ENCODE peak calls at places on chromosomes 5 and 9, in five cellular contexts. L is astrocyte of the spinal cord, N is T-cell, T is breast epithelium, Y is left cardiac atrium. K is an unnamed sample.

GRCh38 chr9:2955616-2956015 is 111.7 kb upstream of the PUM3 start:
- DNase-seq in L (no peak), N (no peak), T (no peak), Y (no peak), K (no peak)

GRCh38 chr9:121440265-121440664 is 59.4 kb downstream of the GGTA1 start:
- DNase-seq in L (no peak), N (no peak), T (no peak), Y (no peak), K (no peak)

GRCh38 chr5:62538017-62538942 is 40.3 kb upstream of the LRRC70 start:
- DNase-seq in L (peak), N (no peak), T (no peak), Y (no peak), K (peak)

GRCh38 chr5:149452665-149453617 is 73.8 kb upstream of the IL17B start:
- DNase-seq in L (peak), N (no peak), T (peak), Y (peak), K (no peak)

GRCh38 chr5:40871177-40871576 is 30.0 kb downstream of the CARD6 start:
- DNase-seq in L (peak), N (no peak), T (no peak), Y (no peak), K (no peak)

GRCh38 chr9:114086607-114087006 is 8.5 kb upstream of the AMBP start:
- DNase-seq in L (no peak), N (no peak), T (no peak), Y (no peak), K (no peak)

GRCh38 chr9:17532461-17532860 is 46.4 kb upstream of the SH3GL2 start:
- DNase-seq in L (no peak), N (no peak), T (no peak), Y (no peak), K (no peak)

GRCh38 chr9:136075881-136076678 is 19.0 kb downstream of the NACC2 start:
- DNase-seq in L (no peak), N (no peak), T (no peak), Y (peak), K (peak)

GRCh38 chr9:131590449-131590848 is 45.1 kb downstream of the PRRT1B start:
- DNase-seq in L (no peak), N (no peak), T (no peak), Y (no peak), K (peak)

GRCh38 chr5:2563046-2563445 is 188.4 kb downstream of the IRX2 start:
- DNase-seq in L (no peak), N (no peak), T (no peak), Y (no peak), K (no peak)

GRCh38 chr5:154118832-154119442 is 71.6 kb upstream of the GALNT10 start:
- DNase-seq in L (no peak), N (no peak), T (no peak), Y (no peak), K (no peak)

GRCh38 chr9:38008168-38009034 is 60.6 kb downstream of the SHB start:
- DNase-seq in L (peak), N (no peak), T (peak), Y (peak), K (peak)

GRCh38 chr5:94180761-94181160 is 437.6 kb downstream of the KIAA0825 start:
- DNase-seq in L (peak), N (no peak), T (no peak), Y (no peak), K (no peak)

GRCh38 chr9:130240410-130241197 is 25.0 kb upstream of the HMCN2 start:
- DNase-seq in L (peak), N (peak), T (peak), Y (no peak), K (peak)

GRCh38 chr5:100148239-100148638 is 386.9 kb upstream of the FAM174A start:
- DNase-seq in L (no peak), N (no peak), T (no peak), Y (no peak), K (no peak)

GRCh38 chr9:107750741-107751521 is 261.4 kb upstream of the KLF4 start:
- DNase-seq in L (peak), N (no peak), T (peak), Y (peak), K (no peak)

GRCh38 chr5:14491015-14491414 is 90.6 kb upstream of the OTULINL start:
- DNase-seq in L (no peak), N (no peak), T (no peak), Y (no peak), K (no peak)